ENCODE peak calls at places on chromosomes 11 and 22, in four cellular contexts. One of them, this sample, is unnamed.

GRCh38 chr11:134993691-134994243 is 581.7 kb upstream of the B3GAT1 start:
- DNase-seq in SJSA1: no peak
- DNase-seq in NCI-H1436: no peak
- DNase-seq in AG20443: no peak
- DNase-seq in this sample: no peak

GRCh38 chr11:118679483-118679882 is at the start of gene TREH:
- DNase-seq in SJSA1: no peak
- DNase-seq in NCI-H1436: no peak
- DNase-seq in AG20443: no peak
- DNase-seq in this sample: no peak

GRCh38 chr22:40009953-40010751 is 15.4 kb downstream of the FAM83F start:
- DNase-seq in SJSA1: no peak
- DNase-seq in NCI-H1436: peak; percentile 51
- DNase-seq in AG20443: no peak
- DNase-seq in this sample: no peak

GRCh38 chr11:59151761-59152160 is 9.1 kb downstream of the FAM111A start:
- DNase-seq in SJSA1: no peak
- DNase-seq in NCI-H1436: no peak
- DNase-seq in AG20443: no peak
- DNase-seq in this sample: no peak

GRCh38 chr11:128843198-128843766 is 23.8 kb downstream of the KCNJ1 start:
- DNase-seq in SJSA1: no peak
- DNase-seq in NCI-H1436: no peak
- DNase-seq in AG20443: no peak
- DNase-seq in this sample: no peak

GRCh38 chr11:129280027-129280811 is 88.1 kb upstream of the ARHGAP32 start:
- DNase-seq in SJSA1: no peak
- DNase-seq in NCI-H1436: peak; percentile 12
- DNase-seq in AG20443: no peak
- DNase-seq in this sample: no peak

GRCh38 chr11:128938156-128938885 is 4.3 kb downstream of the TP53AIP1 start:
- DNase-seq in SJSA1: no peak
- DNase-seq in NCI-H1436: no peak
- DNase-seq in AG20443: no peak
- DNase-seq in this sample: no peak

GRCh38 chr11:77705195-77705876 is 67.7 kb upstream of the CLNS1A start:
- DNase-seq in SJSA1: no peak
- DNase-seq in NCI-H1436: no peak
- DNase-seq in AG20443: no peak
- DNase-seq in this sample: no peak

GRCh38 chr11:33772300-33772699 is 2.0 kb downstream of the FBXO3 start:
- DNase-seq in SJSA1: no peak
- DNase-seq in NCI-H1436: no peak
- DNase-seq in AG20443: no peak
- DNase-seq in this sample: no peak

GRCh38 chr11:111155021-111155420 is 90.5 kb upstream of the POU2AF2 start:
- DNase-seq in SJSA1: no peak
- DNase-seq in NCI-H1436: no peak
- DNase-seq in AG20443: no peak
- DNase-seq in this sample: no peak

GRCh38 chr11:88102595-88102929 is 72.7 kb downstream of the RAB38 start:
- DNase-seq in SJSA1: no peak
- DNase-seq in NCI-H1436: no peak
- DNase-seq in AG20443: peak; percentile 12
- DNase-seq in this sample: no peak

GRCh38 chr11:90465553-90465952 is 242.7 kb upstream of the CHORDC1 start:
- DNase-seq in SJSA1: no peak
- DNase-seq in NCI-H1436: no peak
- DNase-seq in AG20443: no peak
- DNase-seq in this sample: no peak

GRCh38 chr22:49492756-49493251 is 334.9 kb downstream of the BRD1 start:
- DNase-seq in SJSA1: no peak
- DNase-seq in NCI-H1436: no peak
- DNase-seq in AG20443: no peak
- DNase-seq in this sample: no peak

GRCh38 chr11:47394322-47395224 is 13.8 kb upstream of the SLC39A13 start:
- DNase-seq in SJSA1: no peak
- DNase-seq in NCI-H1436: no peak
- DNase-seq in AG20443: no peak
- DNase-seq in this sample: no peak

GRCh38 chr11:48103621-48104561 is 112.7 kb upstream of the OR4B1 start:
- DNase-seq in SJSA1: no peak
- DNase-seq in NCI-H1436: no peak
- DNase-seq in AG20443: peak; percentile 40
- DNase-seq in this sample: no peak

GRCh38 chr11:70073881-70074371 is 4.2 kb upstream of the ANO1 start:
- DNase-seq in SJSA1: peak; percentile 82
- DNase-seq in NCI-H1436: no peak
- DNase-seq in AG20443: peak; percentile 53
- DNase-seq in this sample: no peak

GRCh38 chr11:61056981-61057380 is 45.3 kb upstream of the CD5 start:
- DNase-seq in SJSA1: no peak
- DNase-seq in NCI-H1436: no peak
- DNase-seq in AG20443: no peak
- DNase-seq in this sample: no peak

GRCh38 chr11:121961228-121961860 is 154.7 kb downstream of the BLID start:
- DNase-seq in SJSA1: no peak
- DNase-seq in NCI-H1436: no peak
- DNase-seq in AG20443: peak; percentile 69
- DNase-seq in this sample: no peak

GRCh38 chr11:15629690-15630321 is 515.1 kb downstream of the INSC start:
- DNase-seq in SJSA1: no peak
- DNase-seq in NCI-H1436: no peak
- DNase-seq in AG20443: no peak
- DNase-seq in this sample: no peak

GRCh38 chr11:110347660-110348059 is 51.2 kb upstream of the RDX start:
- DNase-seq in SJSA1: no peak
- DNase-seq in NCI-H1436: no peak
- DNase-seq in AG20443: no peak
- DNase-seq in this sample: no peak

GRCh38 chr22:31080848-31081649 is at the start of gene SMTN:
- DNase-seq in SJSA1: peak; percentile 92
- DNase-seq in NCI-H1436: peak; percentile 87
- DNase-seq in AG20443: peak; percentile 95
- DNase-seq in this sample: peak; percentile 33

GRCh38 chr22:27019827-27020226 is 362.4 kb downstream of the MIAT start:
- DNase-seq in SJSA1: no peak
- DNase-seq in NCI-H1436: no peak
- DNase-seq in AG20443: no peak
- DNase-seq in this sample: no peak

GRCh38 chr11:46901156-46901555 is 17.2 kb downstream of the LRP4 start:
- DNase-seq in SJSA1: no peak
- DNase-seq in NCI-H1436: peak; percentile 57
- DNase-seq in AG20443: no peak
- DNase-seq in this sample: no peak

GRCh38 chr11:72773696-72774095 is 20.2 kb downstream of the STARD10 start:
- DNase-seq in SJSA1: no peak
- DNase-seq in NCI-H1436: no peak
- DNase-seq in AG20443: no peak
- DNase-seq in this sample: no peak

GRCh38 chr11:43989162-43989961 is 46.9 kb downstream of the C11orf96 start:
- DNase-seq in SJSA1: peak; percentile 97
- DNase-seq in NCI-H1436: no peak
- DNase-seq in AG20443: no peak
- DNase-seq in this sample: no peak

GRCh38 chr22:49673048-49673447 is 154.6 kb downstream of the BRD1 start:
- DNase-seq in SJSA1: peak; percentile 25
- DNase-seq in NCI-H1436: no peak
- DNase-seq in AG20443: no peak
- DNase-seq in this sample: no peak

GRCh38 chr11:3089236-3090061 is 32.2 kb upstream of the CARS1 start:
- DNase-seq in SJSA1: no peak
- DNase-seq in NCI-H1436: no peak
- DNase-seq in AG20443: no peak
- DNase-seq in this sample: no peak

GRCh38 chr22:49609207-49609876 is 218.3 kb downstream of the BRD1 start:
- DNase-seq in SJSA1: no peak
- DNase-seq in NCI-H1436: no peak
- DNase-seq in AG20443: no peak
- DNase-seq in this sample: no peak

GRCh38 chr11:9351956-9352355 is 32.5 kb upstream of the IPO7 start:
- DNase-seq in SJSA1: no peak
- DNase-seq in NCI-H1436: no peak
- DNase-seq in AG20443: no peak
- DNase-seq in this sample: no peak

GRCh38 chr11:62402226-62402625 is 16.6 kb upstream of the SCGB1A1 start:
- DNase-seq in SJSA1: no peak
- DNase-seq in NCI-H1436: no peak
- DNase-seq in AG20443: peak; percentile 73
- DNase-seq in this sample: no peak

GRCh38 chr22:34281738-34282137 is 361.5 kb upstream of the LARGE1 start:
- DNase-seq in SJSA1: no peak
- DNase-seq in NCI-H1436: no peak
- DNase-seq in AG20443: no peak
- DNase-seq in this sample: no peak

GRCh38 chr22:39405346-39406085 is 5.9 kb downstream of the TAB1 start:
- DNase-seq in SJSA1: no peak
- DNase-seq in NCI-H1436: no peak
- DNase-seq in AG20443: peak; percentile 84
- DNase-seq in this sample: no peak

GRCh38 chr11:10979529-10979928 is 121.7 kb upstream of the ZBED5 start:
- DNase-seq in SJSA1: no peak
- DNase-seq in NCI-H1436: no peak
- DNase-seq in AG20443: no peak
- DNase-seq in this sample: no peak

GRCh38 chr22:37018815-37019308 is 385 bp downstream of the TST start:
- DNase-seq in SJSA1: peak; percentile 64
- DNase-seq in NCI-H1436: no peak
- DNase-seq in AG20443: peak; percentile 69
- DNase-seq in this sample: no peak

GRCh38 chr22:44161673-44162072 is 19.1 kb upstream of the PARVG start:
- DNase-seq in SJSA1: no peak
- DNase-seq in NCI-H1436: no peak
- DNase-seq in AG20443: no peak
- DNase-seq in this sample: no peak

GRCh38 chr11:70906101-70906500 is 346.3 kb downstream of the SHANK2 start:
- DNase-seq in SJSA1: no peak
- DNase-seq in NCI-H1436: no peak
- DNase-seq in AG20443: no peak
- DNase-seq in this sample: no peak

This sample was measured in NCI-H2107.